ENCODE peak calls at places on chromosomes 16 and 17, in five cellular contexts. H is heart left ventricle, E is IMR-90, L is ovary, T is esophagus squamous epithelium. V is an unnamed sample.

GRCh38 chr17:44607836-44608690 is 48.2 kb upstream of the MEIOC start:
- DNase-seq in L (no peak), H (peak; percentile 57), T (no peak), E (peak; percentile 74), V (no peak)

GRCh38 chr17:27353469-27354050 is 59.6 kb downstream of the WSB1 start:
- DNase-seq in E (peak; percentile 92), T (peak; percentile 50), L (peak; percentile 91), H (peak; percentile 95), V (peak; percentile 94)

GRCh38 chr17:65573283-65573603 is 11.8 kb upstream of the AXIN2 start:
- DNase-seq in L (no peak), E (no peak), T (no peak), H (no peak), V (no peak)

GRCh38 chr16:82671743-82672142 is 45.0 kb downstream of the CDH13 start:
- DNase-seq in H (no peak), L (no peak), T (no peak), E (no peak), V (no peak)

GRCh38 chr16:17404903-17405691 is 65.7 kb downstream of the XYLT1 start:
- DNase-seq in E (peak; percentile 49), L (peak; percentile 76), H (peak; percentile 43), T (no peak), V (peak; percentile 96)

GRCh38 chr16:52574105-52574437 is 27.1 kb upstream of the TOX3 start:
- DNase-seq in L (no peak), H (no peak), T (no peak), E (no peak), V (no peak)

GRCh38 chr16:80527297-80527696 is 13.5 kb upstream of the DYNLRB2 start:
- DNase-seq in T (no peak), E (peak; percentile 11), H (no peak), L (no peak), V (no peak)

GRCh38 chr16:56869513-56870270 is 4.7 kb downstream of the SLC12A3 start:
- DNase-seq in L (no peak), E (no peak), T (no peak), H (no peak), V (no peak)

GRCh38 chr17:51128089-51128488 is 7.4 kb upstream of the SPAG9 start:
- DNase-seq in E (no peak), H (no peak), T (no peak), L (no peak), V (no peak)

GRCh38 chr16:23728112-23728477 is 15.1 kb upstream of the ERN2 start:
- DNase-seq in H (no peak), E (no peak), T (no peak), L (no peak), V (no peak)

GRCh38 chr17:55440391-55440790 is 18.8 kb upstream of the MMD start:
- DNase-seq in L (no peak), H (no peak), E (no peak), T (no peak), V (no peak)

GRCh38 chr16:970379-970765 is 412 bp downstream of the LMF1 start:
- DNase-seq in H (no peak), T (no peak), E (no peak), L (no peak), V (no peak)

GRCh38 chr17:4105232-4105631 is 37.6 kb downstream of the ZZEF1 start:
- DNase-seq in T (no peak), L (no peak), H (no peak), E (no peak), V (no peak)

GRCh38 chr16:913817-914440 is 56.9 kb downstream of the LMF1 start:
- DNase-seq in E (no peak), H (no peak), L (no peak), T (no peak), V (no peak)

GRCh38 chr17:37746617-37747016 is 1.8 kb upstream of the HNF1B start:
- DNase-seq in E (no peak), L (no peak), T (no peak), H (no peak), V (no peak)

GRCh38 chr17:40510328-40510648 is 8.9 kb upstream of the TNS4 start:
- DNase-seq in H (no peak), T (no peak), L (no peak), E (peak; percentile 68), V (peak; percentile 61)

GRCh38 chr16:48505705-48506104 is 104.3 kb downstream of the N4BP1 start:
- DNase-seq in H (no peak), E (no peak), L (no peak), T (no peak), V (no peak)

GRCh38 chr16:66774981-66775380 is 23.6 kb upstream of the DYNC1LI2 start:
- DNase-seq in E (no peak), L (no peak), H (no peak), T (no peak), V (no peak)

GRCh38 chr17:79459003-79459655 is 151.7 kb downstream of the RBFOX3 start:
- DNase-seq in L (no peak), H (no peak), E (no peak), T (no peak), V (no peak)

GRCh38 chr16:64738321-64738960 is 383.4 kb downstream of the CDH11 start:
- DNase-seq in L (no peak), H (no peak), E (peak; percentile 66), T (no peak), V (no peak)

GRCh38 chr16:15726715-15727114 is 76.7 kb downstream of the NDE1 start:
- DNase-seq in L (no peak), H (no peak), E (no peak), T (no peak), V (no peak)

GRCh38 chr16:79592150-79592549 is 8.4 kb downstream of the MAF start:
- DNase-seq in L (no peak), H (no peak), T (no peak), E (no peak), V (no peak)

GRCh38 chr17:74361613-74362391 is at the start of gene BTBD17:
- DNase-seq in T (no peak), H (peak; percentile 58), E (no peak), L (peak; percentile 41), V (peak; percentile 72)

GRCh38 chr16:23901178-23902131 is 65.7 kb downstream of the PRKCB start:
- DNase-seq in T (no peak), H (no peak), E (no peak), L (no peak), V (no peak)

GRCh38 chr17:29828676-29829291 is 101.2 kb downstream of the SSH2 start:
- DNase-seq in H (no peak), E (no peak), T (no peak), L (no peak), V (no peak)

GRCh38 chr16:75537795-75538194 is 1.9 kb upstream of the CHST5 start:
- DNase-seq in E (no peak), H (no peak), L (no peak), T (no peak), V (no peak)

GRCh38 chr16:78310196-78310595 is 210.7 kb downstream of the WWOX start:
- DNase-seq in L (no peak), H (no peak), T (no peak), E (no peak), V (no peak)

GRCh38 chr16:78311831-78312230 is 212.4 kb downstream of the WWOX start:
- DNase-seq in E (no peak), H (no peak), L (no peak), T (no peak), V (no peak)

GRCh38 chr16:78307824-78308528 is 208.5 kb downstream of the WWOX start:
- DNase-seq in T (no peak), L (no peak), E (no peak), H (no peak), V (no peak)

GRCh38 chr16:78309763-78310162 is 210.3 kb downstream of the WWOX start:
- DNase-seq in L (no peak), T (no peak), H (no peak), E (no peak), V (no peak)

GRCh38 chr16:78310990-78311561 is 211.6 kb downstream of the WWOX start:
- DNase-seq in E (peak; percentile 2), H (no peak), L (no peak), T (no peak), V (no peak)
- H3K4me3 ChIP-seq in E (no peak overlapping the region), H (no peak overlapping the region), L (no peak overlapping the region), T (no peak overlapping the region), V (no peak overlapping the region)

GRCh38 chr17:5562172-5562571 is 22.1 kb downstream of the NLRP1 start:
- DNase-seq in L (no peak), T (no peak), H (no peak), E (no peak), V (no peak)

GRCh38 chr17:5563451-5563850 is 20.9 kb downstream of the NLRP1 start:
- DNase-seq in L (no peak), T (no peak), E (peak; percentile 62), H (no peak), V (no peak)

GRCh38 chr17:5562661-5563360 is 21.5 kb downstream of the NLRP1 start:
- DNase-seq in L (no peak), E (no peak), H (no peak), T (no peak), V (no peak)

GRCh38 chr17:5560361-5560988 is 23.8 kb downstream of the NLRP1 start:
- DNase-seq in E (no peak), L (no peak), T (no peak), H (no peak), V (no peak)

GRCh38 chr17:5561736-5562135 is 22.6 kb downstream of the NLRP1 start:
- DNase-seq in L (no peak), H (no peak), E (no peak), T (no peak), V (no peak)
- TF ChIP-seq POLR2A in L (no peak), H (no peak), E (no peak), T (no peak), V (no peak)

GRCh38 chr16:89355036-89355435 is 135.3 kb downstream of the ANKRD11 start:
- DNase-seq in T (no peak), H (no peak), E (no peak), L (no peak), V (no peak)
- H3K4me1 ChIP-seq in T (peaks cover 94% of the 10 kb centered on the region), H (peaks cover 83% of the 10 kb centered on the region), E (peaks cover 18% of the 10 kb centered on the region), L (peaks cover 21% of the 10 kb centered on the region), V (peaks cover 23% of the 10 kb centered on the region)

GRCh38 chr17:77375526-77375916 is 234.8 kb downstream of the SEC14L1 start:
- DNase-seq in L (no peak), T (no peak), E (no peak), H (no peak), V (no peak)
- H3K4me3 ChIP-seq in L (no peak overlapping the region), T (peak overlapping the region; percentile 68), E (peak overlapping the region; percentile 78), H (no peak overlapping the region), V (no peak overlapping the region)

GRCh38 chr16:62503073-62503472 is 466.8 kb upstream of the CDH8 start:
- DNase-seq in L (no peak), E (no peak), T (no peak), H (no peak), V (no peak)
- TF ChIP-seq POLR2A in L (no peak), E (no peak), T (no peak), H (no peak), V (no peak)

GRCh38 chr17:82298538-82299421 is 18.6 kb downstream of the CD7 start:
- DNase-seq in T (no peak), E (no peak), L (no peak), H (no peak), V (no peak)
- H3K4me1 ChIP-seq in T (peaks cover 92% of the 10 kb centered on the region), E (peaks cover 24% of the 10 kb centered on the region), L (peaks cover 9% of the 10 kb centered on the region), H (peaks cover 27% of the 10 kb centered on the region), V (peaks cover 34% of the 10 kb centered on the region)